ENCODE peak calls at places on chromosomes 12 and 14, in eight cellular contexts. B, H, L, Q, D, N, X and Z are unnamed samples.

GRCh38 chr14:88592016-88592415 is 29.2 kb downstream of the ZC3H14 start:
- DNase-seq in B (no peak), H (no peak), L (no peak), Q (no peak), D (no peak), N (no peak), X (no peak), Z (no peak)

GRCh38 chr12:89349814-89350213 is 2.5 kb downstream of the DUSP6 start:
- DNase-seq in B (peak), H (no peak), L (no peak), Q (no peak), D (no peak), N (no peak), X (no peak), Z (no peak)

GRCh38 chr12:46438256-46438655 is 65.7 kb upstream of the SLC38A2 start:
- DNase-seq in B (no peak), H (no peak), L (no peak), Q (no peak), D (no peak), N (no peak), X (no peak), Z (no peak)

GRCh38 chr12:4287325-4288290 is 14.0 kb downstream of the CCND2 start:
- DNase-seq in B (peak), H (no peak), L (no peak), Q (no peak), D (no peak), N (no peak), X (no peak), Z (no peak)

GRCh38 chr14:92631098-92631497 is 117.3 kb downstream of the LGMN start:
- DNase-seq in B (no peak), H (peak), L (no peak), Q (no peak), D (no peak), N (no peak), X (no peak), Z (no peak)

GRCh38 chr14:61150851-61151250 is 130.3 kb downstream of the TMEM30B start:
- DNase-seq in B (no peak), H (no peak), L (no peak), Q (no peak), D (no peak), N (no peak), X (no peak), Z (no peak)

GRCh38 chr12:55499810-55500252 is 7.7 kb downstream of the OR6C68 start:
- DNase-seq in B (no peak), H (no peak), L (no peak), Q (no peak), D (no peak), N (no peak), X (no peak), Z (no peak)

GRCh38 chr12:96233168-96233567 is 39.0 kb downstream of the ELK3 start:
- DNase-seq in B (no peak), H (no peak), L (no peak), Q (no peak), D (no peak), N (no peak), X (no peak), Z (no peak)

GRCh38 chr14:68794856-68795601 is 2.2 kb upstream of the ZFP36L1 start:
- DNase-seq in B (peak), H (no peak), L (no peak), Q (no peak), D (no peak), N (peak), X (peak), Z (peak)

GRCh38 chr12:851913-852312 is 97.6 kb downstream of the RAD52 start:
- DNase-seq in B (no peak), H (no peak), L (no peak), Q (peak), D (no peak), N (no peak), X (no peak), Z (no peak)

GRCh38 chr12:9334026-9334692 is 126.0 kb upstream of the PZP start:
- DNase-seq in B (no peak), H (no peak), L (no peak), Q (no peak), D (no peak), N (no peak), X (no peak), Z (no peak)